ENCODE peak calls at places on chromosomes 3 and 15, in ten cellular contexts. M is bronchial epithelial cell; V is AG09309; Z is stimulated activated CD8-positive, alpha-beta memory T cell treated with anti-CD3 and anti-CD28 coated beads, Interleukin-4, amount 100 ng/mL, for 4 hours; N is OCI-LY7; R is stimulated activated naive CD8-positive, alpha-beta T cell treated with anti-CD3 and anti-CD28 coated beads, Interleukin-15, amount 100 ng/mL, for 72 hours; C is HTR-8/SVneo; Y is HEK293T; D is SHP77; J is A549. S is an unnamed sample.

GRCh38 chr15:51289290-51289689 is 49.1 kb downstream of the CYP19A1 start:
- DNase-seq in N (no peak), D (no peak), Y (no peak), M (no peak), V (no peak), J (no peak), C (no peak), Z (no peak), R (no peak), S (no peak)

GRCh38 chr3:123129532-123129931 is 62.7 kb downstream of the PDIA5 start:
- DNase-seq in R (no peak), Y (no peak), V (no peak), N (no peak), D (no peak), C (no peak), M (no peak), J (no peak), Z (no peak), S (no peak)

GRCh38 chr3:28989646-28990089 is 291.2 kb upstream of the RBMS3 start:
- DNase-seq in Z (no peak), N (no peak), Y (no peak), C (no peak), J (no peak), R (no peak), D (no peak), M (peak), V (no peak), S (no peak)

GRCh38 chr3:52394751-52395502 is 50.0 kb downstream of the SEMA3G start:
- DNase-seq in D (no peak), Z (no peak), J (no peak), V (no peak), R (no peak), Y (no peak), C (no peak), N (no peak), M (no peak), S (no peak)

GRCh38 chr15:34122771-34123183 is 20.9 kb downstream of the PGBD4 start:
- DNase-seq in Y (no peak), V (peak), D (no peak), R (no peak), C (peak), J (no peak), M (peak), N (no peak), Z (no peak), S (no peak)

GRCh38 chr15:28025413-28025812 is 73.7 kb downstream of the OCA2 start:
- DNase-seq in N (no peak), R (no peak), Z (no peak), M (no peak), Y (no peak), C (no peak), D (no peak), V (no peak), J (no peak), S (no peak)

GRCh38 chr3:138468451-138468850 is 34.0 kb downstream of the ESYT3 start:
- DNase-seq in Z (no peak), N (no peak), J (no peak), R (no peak), Y (no peak), C (no peak), V (no peak), D (no peak), M (no peak), S (no peak)

GRCh38 chr3:17013571-17013970 is 128.8 kb downstream of the PLCL2 start:
- DNase-seq in N (no peak), C (no peak), J (no peak), M (no peak), R (no peak), Y (no peak), Z (no peak), D (no peak), V (no peak), S (no peak)

GRCh38 chr3:6680119-6680806 is 180.7 kb upstream of the GRM7 start:
- DNase-seq in Y (no peak), J (no peak), V (no peak), C (no peak), M (no peak), Z (no peak), R (no peak), N (peak), D (no peak), S (no peak)

GRCh38 chr15:36951747-36952247 is 148.6 kb downstream of the MEIS2 start:
- DNase-seq in R (no peak), J (no peak), N (no peak), Y (no peak), M (peak), D (peak), C (peak), Z (no peak), V (peak), S (peak)

GRCh38 chr15:60701261-60702019 is 222.5 kb upstream of the ICE2 start:
- DNase-seq in Z (no peak), C (no peak), V (no peak), Y (no peak), N (no peak), D (no peak), R (no peak), J (no peak), M (no peak), S (no peak)

GRCh38 chr3:133620066-133620784 is 41.5 kb downstream of the TOPBP1 start:
- DNase-seq in R (no peak), Y (no peak), Z (no peak), N (peak), V (no peak), J (no peak), D (no peak), C (no peak), M (no peak), S (no peak)

GRCh38 chr3:54139630-54140029 is 17.3 kb downstream of the CACNA2D3 start:
- DNase-seq in Y (peak), R (no peak), V (no peak), Z (no peak), C (no peak), N (no peak), J (no peak), M (no peak), D (no peak), S (no peak)

GRCh38 chr15:57586661-57587404 is 4.9 kb upstream of the MYZAP start:
- DNase-seq in C (no peak), R (no peak), J (no peak), M (peak), V (no peak), Z (no peak), Y (no peak), D (no peak), N (no peak), S (no peak)

GRCh38 chr3:107928084-107928445 is 162.8 kb downstream of the CD47 start:
- DNase-seq in M (peak), C (peak), D (no peak), Z (no peak), R (peak), J (peak), V (peak), N (no peak), Y (peak), S (no peak)

GRCh38 chr3:189143321-189143720 is 28.4 kb upstream of the TPRG1 start:
- DNase-seq in Y (no peak), Z (no peak), C (no peak), N (no peak), J (no peak), M (no peak), D (no peak), R (no peak), V (no peak), S (no peak)

GRCh38 chr3:156643729-156644389 is 30.5 kb upstream of the TIPARP start:
- DNase-seq in Z (peak), R (peak), J (no peak), Y (no peak), V (no peak), M (no peak), C (no peak), D (no peak), N (no peak), S (no peak)

GRCh38 chr3:41202834-41203345 is 3.6 kb downstream of the CTNNB1 start:
- DNase-seq in N (peak), V (no peak), M (peak), Y (peak), D (no peak), J (no peak), Z (no peak), C (no peak), R (no peak), S (peak)

GRCh38 chr3:139343895-139344856 is at the start of gene MRPS22:
- DNase-seq in R (peak), V (peak), Y (peak), Z (peak), J (peak), C (peak), M (peak), N (peak), D (peak), S (peak)

GRCh38 chr3:18946524-18946923 is 201.8 kb upstream of the KCNH8 start:
- DNase-seq in V (no peak), Z (no peak), J (no peak), Y (peak), D (no peak), M (peak), R (no peak), N (peak), C (no peak), S (no peak)

GRCh38 chr3:30302027-30302426 is 304.4 kb upstream of the TGFBR2 start:
- DNase-seq in Y (no peak), N (no peak), J (no peak), R (peak), V (no peak), M (peak), Z (no peak), C (no peak), D (no peak), S (no peak)

GRCh38 chr3:12484198-12484982 is at the start of gene TSEN2:
- DNase-seq in J (peak), Z (peak), V (peak), C (peak), R (peak), N (peak), M (peak), D (peak), Y (peak), S (peak)

GRCh38 chr15:90101130-90101968 is 919 bp downstream of the IDH2 start:
- DNase-seq in N (peak), M (no peak), Y (no peak), J (no peak), R (peak), V (no peak), D (peak), C (no peak), Z (no peak), S (no peak)

GRCh38 chr15:99016680-99017321 is 9.2 kb upstream of the PGPEP1L start:
- DNase-seq in Z (no peak), Y (no peak), R (no peak), V (peak), M (peak), N (no peak), J (peak), D (no peak), C (peak), S (no peak)

GRCh38 chr3:122497425-122497824 is 17.3 kb downstream of the KPNA1 start:
- DNase-seq in N (no peak), M (peak), C (peak), J (no peak), R (peak), Z (peak), Y (no peak), V (peak), D (no peak), S (no peak)

GRCh38 chr3:114308830-114309229 is 15.0 kb downstream of the TIGIT start:
- DNase-seq in R (peak), M (no peak), C (no peak), Y (no peak), V (no peak), D (no peak), Z (peak), N (no peak), J (no peak), S (no peak)

GRCh38 chr3:47394140-47394855 is 13.5 kb downstream of the PTPN23 start:
- DNase-seq in M (no peak), R (no peak), J (no peak), Y (no peak), Z (no peak), V (no peak), D (no peak), C (no peak), N (no peak), S (peak)

GRCh38 chr15:81317642-81318017 is 6.3 kb downstream of the STARD5 start:
- DNase-seq in M (no peak), N (no peak), D (no peak), R (no peak), J (no peak), Z (no peak), C (no peak), V (no peak), Y (no peak), S (no peak)

GRCh38 chr3:186320862-186321568 is 41.0 kb downstream of the DGKG start:
- DNase-seq in Z (no peak), N (no peak), V (no peak), Y (no peak), D (no peak), R (no peak), M (peak), C (peak), J (no peak), S (no peak)